ENCODE peak calls at places on chromosome 10, in seven cellular contexts. M, X, N, D, B, P and U are unnamed samples.

GRCh38 chr10:17273403-17273802 is 45.4 kb downstream of the VIM start:
- DNase-seq in M (no peak), X (no peak), N (no peak), D (no peak), B (peak), P (no peak), U (no peak)

GRCh38 chr10:82653244-82653933 is 778.4 kb downstream of the NRG3 start:
- DNase-seq in M (peak), X (no peak), N (no peak), D (no peak), B (no peak), P (no peak), U (no peak)

GRCh38 chr10:103451091-103451801 is 924 bp downstream of the CALHM2 start:
- DNase-seq in M (no peak), X (no peak), N (peak), D (no peak), B (peak), P (peak), U (no peak)

GRCh38 chr10:120732643-120733313 is 118.4 kb upstream of the WDR11 start:
- DNase-seq in M (no peak), X (no peak), N (no peak), D (no peak), B (no peak), P (peak), U (no peak)

GRCh38 chr10:102473445-102474331 is 22.3 kb upstream of the C10orf95 start:
- DNase-seq in M (no peak), X (no peak), N (no peak), D (no peak), B (no peak), P (no peak), U (no peak)

GRCh38 chr10:69470463-69471163 is 19.3 kb downstream of the TSPAN15 start:
- DNase-seq in M (no peak), X (no peak), N (no peak), D (no peak), B (no peak), P (no peak), U (no peak)

GRCh38 chr10:114081911-114082583 is 38.4 kb downstream of the ADRB1 start:
- DNase-seq in M (no peak), X (no peak), N (no peak), D (no peak), B (no peak), P (no peak), U (no peak)

GRCh38 chr10:62993121-62993520 is 140.0 kb upstream of the NRBF2 start:
- DNase-seq in M (no peak), X (no peak), N (no peak), D (no peak), B (no peak), P (no peak), U (no peak)

GRCh38 chr10:113880236-113880635 is 25.8 kb downstream of the NHLRC2 start:
- DNase-seq in M (no peak), X (no peak), N (no peak), D (no peak), B (no peak), P (no peak), U (no peak)

GRCh38 chr10:110353244-110354119 is 48.8 kb upstream of the SMNDC1 start:
- DNase-seq in M (no peak), X (no peak), N (no peak), D (no peak), B (peak), P (peak), U (peak)

GRCh38 chr10:125087191-125087896 is 73.0 kb downstream of the CTBP2 start:
- DNase-seq in M (no peak), X (no peak), N (no peak), D (no peak), B (no peak), P (no peak), U (no peak)

GRCh38 chr10:77628906-77629730 is 8.5 kb downstream of the KCNMA1 start:
- DNase-seq in M (no peak), X (no peak), N (no peak), D (no peak), B (no peak), P (no peak), U (peak)

GRCh38 chr10:55747244-55747643 is 613.8 kb downstream of the ZWINT start:
- DNase-seq in M (no peak), X (no peak), N (no peak), D (no peak), B (no peak), P (no peak), U (no peak)

GRCh38 chr10:92290076-92290836 is 622 bp downstream of the CPEB3 start:
- DNase-seq in M (no peak), X (no peak), N (no peak), D (peak), B (peak), P (peak), U (no peak)

GRCh38 chr10:11824825-11825224 is 1.7 kb downstream of the PROSER2 start:
- DNase-seq in M (no peak), X (no peak), N (peak), D (no peak), B (no peak), P (peak), U (no peak)
- H3K4me3 ChIP-seq in M (no peak), X (no peak), N (no peak), D (peak), B (peak), P (peak), U (no peak)

GRCh38 chr10:48940372-48940771 is 732 bp upstream of the LRRC18 start:
- DNase-seq in M (no peak), X (no peak), N (no peak), D (no peak), B (no peak), P (no peak), U (no peak)

GRCh38 chr10:48938990-48939536 is 577 bp downstream of the LRRC18 start:
- DNase-seq in M (no peak), X (no peak), N (no peak), D (no peak), B (no peak), P (no peak), U (no peak)

GRCh38 chr10:48939790-48940325 is at the start of gene LRRC18:
- DNase-seq in M (no peak), X (no peak), N (no peak), D (no peak), B (no peak), P (no peak), U (no peak)

GRCh38 chr10:48937796-48938195 is 1.8 kb downstream of the LRRC18 start:
- DNase-seq in M (no peak), X (no peak), N (no peak), D (no peak), B (no peak), P (no peak), U (no peak)

DNA sequence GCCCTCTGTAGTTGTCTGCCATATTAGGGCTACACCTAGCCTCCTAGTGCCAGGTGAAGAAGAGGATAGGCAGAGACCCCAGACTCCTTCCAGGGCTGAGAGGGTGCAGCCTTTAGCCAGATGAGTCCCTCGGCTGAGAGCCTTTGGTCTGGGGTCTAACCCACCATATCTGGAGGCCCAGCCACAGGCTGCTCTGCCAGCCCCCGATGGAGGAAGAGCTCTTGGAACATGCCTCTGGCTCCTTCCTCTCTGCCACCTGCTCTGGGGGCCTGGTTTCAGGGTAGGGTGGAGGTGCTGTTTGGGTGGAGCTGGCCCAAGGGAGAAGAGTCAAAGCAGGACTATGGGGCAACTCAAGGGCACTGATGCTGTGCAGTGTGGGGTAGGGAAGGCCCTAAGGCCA is 1.4 kb downstream of the LRRC18 start:
- DNase-seq in M (no peak), X (no peak), N (no peak), D (no peak), B (no peak), P (no peak), U (no peak)
- TF ChIP-seq SIN3A in M (no peak), X (no peak), N (no peak), D (no peak), B (no peak), P (no peak), U (no peak)

DNA sequence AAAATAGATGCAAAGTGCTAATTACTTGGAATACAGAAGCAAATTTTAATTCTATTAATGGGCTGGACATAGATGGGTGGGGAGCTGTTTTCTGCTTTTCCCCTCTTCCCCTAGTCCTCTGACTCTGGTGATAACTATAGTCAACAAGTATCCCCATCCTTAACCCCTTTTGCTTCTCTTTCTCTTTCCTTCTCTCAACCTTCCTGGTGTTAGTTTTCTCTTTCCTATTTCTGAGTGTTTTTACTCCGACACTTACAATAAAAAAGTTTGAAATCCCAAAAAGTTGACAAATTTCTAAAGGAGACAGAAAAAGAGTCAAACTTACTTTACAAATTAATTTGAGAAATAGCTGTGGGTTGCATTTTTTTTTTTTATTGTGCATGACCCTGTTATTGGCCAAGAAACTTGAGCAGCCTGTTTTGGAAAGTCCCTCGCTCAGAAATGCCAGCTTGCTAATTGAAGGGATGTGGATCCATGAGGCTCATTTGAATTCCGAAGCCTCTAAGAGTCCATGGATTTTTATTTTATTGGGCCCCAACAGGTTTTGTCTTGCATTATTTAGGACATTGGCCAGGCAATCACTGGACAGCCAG is 2.4 kb downstream of the FAS start:
- DNase-seq in M (no peak), X (no peak), N (no peak), D (no peak), B (no peak), P (no peak), U (no peak)
- H3K4me3 ChIP-seq in M (no peak), X (peak), N (peak), D (no peak), B (no peak), P (no peak), U (no peak)

DNA sequence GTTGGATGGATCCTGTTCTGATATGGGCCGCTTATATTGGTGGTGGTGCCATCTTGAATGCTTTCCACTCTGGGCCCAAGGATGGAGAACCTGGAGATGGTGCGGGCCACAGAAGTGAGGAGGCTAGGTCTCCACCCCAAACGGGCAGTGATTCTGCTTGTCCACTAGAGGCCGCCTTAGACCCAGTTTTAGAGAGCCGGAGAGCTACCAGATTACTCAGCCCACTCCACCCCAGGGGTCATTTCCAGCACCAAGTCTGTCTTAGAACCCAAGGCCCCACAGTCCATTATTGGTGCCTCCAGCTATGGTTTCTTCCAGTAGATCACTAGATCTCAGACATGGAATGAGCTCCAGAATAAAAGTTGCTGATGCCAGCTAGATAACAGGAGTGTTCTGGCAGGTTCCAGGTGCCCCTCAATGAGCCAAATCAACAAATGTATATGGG is 11.8 kb upstream of the CAMK2G start:
- DNase-seq in M (no peak), X (no peak), N (peak), D (peak), B (no peak), P (peak), U (peak)
- TF ChIP-seq SIN3A in M (no peak), X (no peak), N (no peak), D (no peak), B (no peak), P (no peak), U (no peak)

DNA sequence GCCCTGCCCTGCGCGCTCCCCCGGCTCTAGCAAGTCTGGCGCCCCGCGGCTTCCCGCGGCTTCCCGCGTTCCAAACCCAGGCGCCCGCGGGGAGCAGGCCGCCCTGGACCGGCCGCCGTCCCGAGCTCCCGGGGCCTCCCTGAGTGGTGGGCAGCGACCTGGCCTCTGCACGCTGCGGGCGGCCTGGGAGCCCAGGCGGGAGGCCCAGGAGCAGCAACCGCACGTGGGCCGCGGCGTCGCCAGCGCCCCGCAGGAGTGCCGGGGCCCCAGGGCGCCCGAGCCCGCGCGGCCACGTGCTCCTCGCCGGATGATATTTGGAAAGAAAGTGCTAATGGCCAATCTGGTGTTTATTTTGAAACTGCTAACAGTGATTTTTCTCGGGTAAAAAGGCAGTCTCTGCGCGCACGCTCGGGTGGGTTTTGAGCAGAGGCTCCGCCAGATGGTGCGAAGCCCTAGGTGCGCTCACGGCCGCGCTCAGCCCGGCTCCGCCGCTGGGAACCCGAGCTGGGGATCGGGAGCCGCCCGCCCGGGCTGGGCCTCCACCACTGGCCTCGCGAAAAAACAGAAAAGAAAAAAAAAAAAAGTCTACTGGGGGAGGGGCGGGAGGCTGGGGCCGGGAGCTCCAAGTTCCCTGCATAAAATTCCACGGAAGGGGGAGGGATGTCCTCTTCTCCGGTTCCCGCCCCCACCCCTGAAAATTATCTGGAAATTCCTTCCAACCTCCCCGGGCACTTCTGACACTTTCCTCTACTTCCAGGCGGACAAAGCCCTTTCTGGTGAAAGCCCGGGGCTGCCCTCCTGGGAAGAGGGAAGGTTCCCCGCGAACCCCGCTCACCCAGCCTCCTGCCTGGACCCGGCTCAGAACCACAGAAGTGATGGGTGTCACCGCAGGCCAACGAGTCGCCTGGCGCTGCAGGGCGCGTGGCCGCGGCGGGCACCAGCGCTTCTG is 4.3 kb downstream of the EBF3 start:
- DNase-seq in M (no peak), X (no peak), N (no peak), D (no peak), B (no peak), P (no peak), U (no peak)
- H3K4me3 ChIP-seq in M (peak), X (no peak), N (no peak), D (no peak), B (no peak), P (no peak), U (no peak)

DNA sequence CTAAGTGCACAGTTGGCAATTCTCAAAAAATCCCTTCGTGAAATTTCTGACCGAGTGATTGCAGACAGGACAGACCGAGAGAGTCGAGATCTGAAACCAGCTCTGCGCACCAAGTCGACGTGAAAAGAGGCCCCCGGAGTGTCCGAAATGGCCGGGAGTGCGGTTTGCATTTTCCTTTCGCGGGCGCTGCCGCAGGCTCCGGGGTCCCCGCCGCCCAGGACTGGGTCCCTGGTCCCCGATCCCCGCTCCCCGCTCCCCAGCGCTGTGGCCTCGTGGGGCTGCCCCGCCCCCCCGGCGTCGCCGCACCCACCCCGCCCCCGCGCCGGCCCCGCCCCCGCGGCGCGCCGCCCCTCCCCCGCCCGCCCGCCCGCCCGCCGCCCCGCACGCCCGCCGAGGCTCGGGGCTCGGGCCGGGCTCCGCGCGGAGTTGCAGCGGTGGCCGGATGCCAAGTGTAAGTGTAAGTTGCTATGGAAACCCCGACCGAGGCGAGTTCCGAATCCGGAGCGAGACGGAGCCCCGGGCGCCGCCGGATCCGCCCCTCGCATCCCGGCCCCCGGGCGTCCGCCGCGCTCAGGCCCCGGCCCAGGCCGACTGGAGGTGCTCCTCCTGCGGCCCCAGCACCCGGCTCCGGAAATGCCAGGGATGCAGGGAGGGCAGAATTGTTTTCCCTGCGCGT is 4.5 kb downstream of the BMI1 start:
- DNase-seq in M (no peak), X (no peak), N (peak), D (peak), B (no peak), P (peak), U (no peak)
- TF ChIP-seq SIN3A in M (peak), X (no peak), N (no peak), D (peak), B (no peak), P (no peak), U (no peak)

GRCh38 chr10:119166564-119166963 is 1.1 kb upstream of the SFXN4 start:
- DNase-seq in M (no peak), X (no peak), N (no peak), D (no peak), B (no peak), P (peak), U (no peak)
- H3K4me3 ChIP-seq in M (no peak), X (no peak), N (no peak), D (no peak), B (no peak), P (no peak), U (no peak)

DNA sequence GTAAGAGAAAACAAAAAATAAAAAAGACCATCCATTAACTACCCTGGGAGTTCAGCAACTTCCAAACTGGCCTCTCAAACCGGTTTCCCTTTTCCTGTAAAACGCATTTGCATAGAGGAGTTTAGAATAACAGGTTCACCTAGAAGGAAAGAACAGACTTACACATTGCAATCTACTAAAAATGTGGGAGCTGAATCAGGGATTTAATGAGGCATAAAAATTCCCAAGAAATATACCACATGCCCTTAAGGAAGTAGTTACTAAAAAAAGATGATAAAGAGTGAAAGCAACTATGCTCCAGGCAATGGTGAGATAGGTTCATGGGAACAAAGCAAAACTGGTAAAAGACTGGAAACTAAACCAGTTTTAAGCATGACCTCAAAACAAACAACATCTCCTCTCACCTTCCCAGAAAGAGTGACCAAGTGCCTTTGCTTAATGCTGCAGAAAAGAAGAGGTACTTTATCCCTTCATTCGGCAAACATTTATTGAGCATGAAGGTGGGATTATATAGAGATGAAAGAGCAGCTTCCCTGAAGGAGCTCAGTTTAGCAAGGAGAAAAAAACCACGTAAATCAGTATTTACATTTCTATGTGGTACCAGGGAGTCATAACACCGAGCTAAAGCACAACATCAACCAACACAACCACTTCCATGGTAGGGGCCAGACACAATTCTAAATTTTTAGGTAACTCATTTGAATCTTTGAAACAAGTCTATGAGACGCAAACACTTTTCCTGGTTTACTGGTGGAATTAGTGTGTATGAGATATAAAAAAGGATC is 152.8 kb downstream of the SGMS1 start:
- DNase-seq in M (no peak), X (no peak), N (no peak), D (no peak), B (no peak), P (no peak), U (no peak)
- TF ChIP-seq SIN3A in M (no peak), X (no peak), N (no peak), D (no peak), B (no peak), P (no peak), U (no peak)

GRCh38 chr10:88866454-88866853 is 13.6 kb upstream of the STAMBPL1 start:
- DNase-seq in M (no peak), X (no peak), N (no peak), D (no peak), B (no peak), P (no peak), U (no peak)
- H3K4me3 ChIP-seq in M (no peak), X (no peak), N (no peak), D (no peak), B (no peak), P (no peak), U (no peak)